ENCODE peak calls at places on chromosomes 3 and 15, in seven cellular contexts. G is PC-3; E is activated CD4-positive, alpha-beta T cell treated with anti-CD3 and anti-CD28 coated beads, Interleukin-2, amount 50 U/mL, for 4 hours; D is HFFc6; Q is iPS-NIHi11; R is A673; M is SIG-M5. W is an unnamed sample.

GRCh38 chr3:196144383-196145105 is 62.7 kb upstream of the TFRC start:
- DNase-seq in G (no peak), E (no peak), D (peak; percentile 36), Q (no peak), R (no peak), M (no peak), W (no peak)

GRCh38 chr3:73175698-73176097 is 114.2 kb downstream of the EBLN2 start:
- DNase-seq in G (no peak), E (no peak), D (no peak), Q (peak; percentile 57), R (no peak), M (no peak), W (no peak)

GRCh38 chr15:99677540-99678134 is 55.6 kb downstream of the LYSMD4 start:
- DNase-seq in G (no peak), E (no peak), D (no peak), Q (no peak), R (no peak), M (no peak), W (no peak)

GRCh38 chr3:183487896-183488295 is 59.5 kb upstream of the MCF2L2 start:
- DNase-seq in G (no peak), E (no peak), D (no peak), Q (no peak), R (no peak), M (no peak), W (no peak)

GRCh38 chr3:80263260-80263659 is 495.5 kb upstream of the ROBO1 start:
- DNase-seq in G (no peak), E (no peak), D (no peak), Q (peak; percentile 5), R (no peak), M (no peak), W (no peak)

GRCh38 chr15:42971830-42972229 is 51.3 kb upstream of the TTBK2 start:
- DNase-seq in G (no peak), E (no peak), D (no peak), Q (no peak), R (no peak), M (no peak), W (no peak)

GRCh38 chr15:40871749-40872617 is 2.1 kb downstream of the RHOV start:
- DNase-seq in G (peak; percentile 80), E (peak; percentile 42), D (no peak), Q (peak; percentile 74), R (no peak), M (no peak), W (peak; percentile 34)

GRCh38 chr3:13217736-13218540 is 144.7 kb upstream of the IQSEC1 start:
- DNase-seq in G (peak; percentile 97), E (no peak), D (peak; percentile 44), Q (no peak), R (no peak), M (no peak), W (no peak)

GRCh38 chr15:75712668-75713337 is at the start of gene CSPG4:
- DNase-seq in G (peak; percentile 47), E (no peak), D (peak; percentile 35), Q (peak; percentile 91), R (no peak), M (no peak), W (no peak)

GRCh38 chr3:117706037-117706436 is 996.5 kb downstream of the TUSC7 start:
- DNase-seq in G (no peak), E (no peak), D (peak; percentile 93), Q (no peak), R (no peak), M (no peak), W (no peak)

GRCh38 chr3:126937533-126938432 is 45.1 kb upstream of the PLXNA1 start:
- DNase-seq in G (peak; percentile 7), E (no peak), D (no peak), Q (no peak), R (no peak), M (no peak), W (no peak)

GRCh38 chr3:35602395-35602936 is 36.9 kb upstream of the ARPP21 start:
- DNase-seq in G (no peak), E (no peak), D (no peak), Q (no peak), R (no peak), M (no peak), W (no peak)

GRCh38 chr3:100270218-100270588 is 9.4 kb downstream of the TBC1D23 start:
- DNase-seq in G (peak; percentile 45), E (no peak), D (no peak), Q (no peak), R (no peak), M (no peak), W (no peak)

GRCh38 chr15:99433026-99433756 is 132.6 kb upstream of the MEF2A start:
- DNase-seq in G (peak; percentile 11), E (no peak), D (no peak), Q (no peak), R (no peak), M (no peak), W (no peak)

GRCh38 chr3:72165808-72166207 is 380.9 kb upstream of the PROK2 start:
- DNase-seq in G (no peak), E (no peak), D (no peak), Q (no peak), R (no peak), M (no peak), W (no peak)

GRCh38 chr15:63950911-63951481 is 95.3 kb downstream of the DAPK2 start:
- DNase-seq in G (peak; percentile 75), E (no peak), D (peak; percentile 79), Q (no peak), R (no peak), M (no peak), W (no peak)

GRCh38 chr15:20353966-20354883 is 187.4 kb downstream of the GOLGA6L6 start:
- DNase-seq in G (no peak), E (no peak), D (no peak), Q (no peak), R (no peak), M (no peak), W (no peak)

W was measured in activated T-cell treated with anti-CD3 and anti-CD28 coated beads, Interleukin-2, amount 50 U/mL, for 4 hours.